ENCODE peak calls at places on chromosome 4, in nine cellular contexts. P is stomach, G is ovary, V is tibial nerve, Q is endothelial cell of umbilical vein, H is IMR-90, X is A549, R is breast epithelium, D is uterus. N is an unnamed sample.

GRCh38 chr4:73978886-73979285 is 2.9 kb downstream of the PF4 start:
- DNase-seq in P (no peak), G (no peak), V (no peak), Q (no peak), H (peak; percentile 93), X (peak; percentile 45), R (no peak), D (no peak), N (no peak)

GRCh38 chr4:144463236-144463635 is 182.7 kb upstream of the HHIP start:
- DNase-seq in P (no peak), G (no peak), V (no peak), Q (no peak), H (no peak), X (no peak), R (no peak), D (no peak), N (no peak)

GRCh38 chr4:130233377-130234047 is 1137.6 kb downstream of the C4orf33 start:
- DNase-seq in P (no peak), G (no peak), V (no peak), Q (no peak), H (no peak), X (no peak), R (no peak), D (no peak), N (no peak)

GRCh38 chr4:38753021-38753806 is 29.6 kb downstream of the TLR10 start:
- DNase-seq in P (peak; percentile 55), G (peak; percentile 91), V (peak; percentile 81), Q (peak; percentile 34), H (peak; percentile 99), X (peak; percentile 34), R (peak; percentile 79), D (peak; percentile 91), N (peak; percentile 80)

GRCh38 chr4:115275615-115276014 is 162.2 kb upstream of the NDST4 start:
- DNase-seq in P (no peak), G (no peak), V (no peak), Q (no peak), H (no peak), X (no peak), R (no peak), D (no peak), N (no peak)

GRCh38 chr4:96315815-96316214 is 475.9 kb downstream of the PDHA2 start:
- DNase-seq in P (no peak), G (no peak), V (no peak), Q (peak; percentile 14), H (no peak), X (no peak), R (no peak), D (no peak), N (no peak)

GRCh38 chr4:87840149-87840548 is 7.4 kb downstream of the MEPE start:
- DNase-seq in P (no peak), G (no peak), V (no peak), Q (no peak), H (no peak), X (no peak), R (no peak), D (no peak), N (no peak)

GRCh38 chr4:73870260-73870659 is 1.1 kb downstream of the CXCL1 start:
- DNase-seq in P (peak; percentile 29), G (no peak), V (no peak), Q (peak; percentile 20), H (no peak), X (peak; percentile 48), R (no peak), D (no peak), N (no peak)

GRCh38 chr4:148200960-148201359 is 241.3 kb downstream of the NR3C2 start:
- DNase-seq in P (no peak), G (no peak), V (no peak), Q (no peak), H (peak; percentile 24), X (no peak), R (no peak), D (no peak), N (no peak)

GRCh38 chr4:2794707-2795557 is 2.0 kb downstream of the SH3BP2 start:
- DNase-seq in P (peak; percentile 53), G (peak; percentile 39), V (peak; percentile 30), Q (peak; percentile 65), H (peak; percentile 79), X (peak; percentile 44), R (no peak), D (no peak), N (peak; percentile 93)

GRCh38 chr4:125365731-125366130 is 51.0 kb downstream of the FAT4 start:
- DNase-seq in P (no peak), G (no peak), V (no peak), Q (no peak), H (no peak), X (no peak), R (no peak), D (no peak), N (no peak)

GRCh38 chr4:41656572-41657301 is 91.8 kb downstream of the PHOX2B start:
- DNase-seq in P (peak; percentile 29), G (no peak), V (no peak), Q (no peak), H (no peak), X (no peak), R (no peak), D (no peak), N (no peak)

GRCh38 chr4:3871181-3871852 is 105.1 kb downstream of the ADRA2C start:
- DNase-seq in P (no peak), G (no peak), V (no peak), Q (no peak), H (no peak), X (no peak), R (no peak), D (no peak), N (no peak)

GRCh38 chr4:150722908-150723362 is 141.0 kb downstream of the MAB21L2 start:
- DNase-seq in P (peak; percentile 96), G (peak; percentile 30), V (peak; percentile 21), Q (peak; percentile 45), H (no peak), X (peak; percentile 40), R (peak; percentile 67), D (peak; percentile 23), N (peak; percentile 87)

GRCh38 chr4:75939890-75940691 is 722 bp downstream of the NAAA start:
- DNase-seq in P (peak; percentile 71), G (peak; percentile 42), V (peak; percentile 54), Q (peak; percentile 59), H (peak; percentile 32), X (peak; percentile 63), R (peak; percentile 38), D (peak; percentile 62), N (peak; percentile 65)

GRCh38 chr4:75935628-75936027 is 5.2 kb downstream of the NAAA start:
- DNase-seq in P (no peak), G (no peak), V (no peak), Q (no peak), H (no peak), X (no peak), R (no peak), D (no peak), N (no peak)

GRCh38 chr4:75940692-75941253 is at the start of gene NAAA:
- DNase-seq in P (peak; percentile 89), G (peak; percentile 17), V (peak; percentile 71), Q (peak; percentile 81), H (peak; percentile 65), X (peak; percentile 83), R (peak; percentile 55), D (peak; percentile 38), N (peak; percentile 41)
- TF ChIP-seq POLR2A in P (no peak), G (no peak), V (peak; percentile 36), Q (no peak), H (no peak), X (peak; percentile 55), R (no peak), D (peak; percentile 36), N (no peak)

GRCh38 chr4:67896421-67897065 is 12.7 kb upstream of the TMPRSS11D start:
- DNase-seq in P (no peak), G (no peak), V (no peak), Q (no peak), H (no peak), X (no peak), R (no peak), D (no peak), N (no peak)

GRCh38 chr4:67892253-67892652 is 8.5 kb upstream of the TMPRSS11D start:
- DNase-seq in P (no peak), G (no peak), V (no peak), Q (no peak), H (no peak), X (no peak), R (no peak), D (no peak), N (no peak)

GRCh38 chr4:67891645-67892044 is 7.8 kb upstream of the TMPRSS11D start:
- DNase-seq in P (no peak), G (no peak), V (no peak), Q (no peak), H (no peak), X (no peak), R (no peak), D (no peak), N (no peak)

GRCh38 chr4:67897686-67898085 is 13.9 kb upstream of the TMPRSS11D start:
- DNase-seq in P (no peak), G (no peak), V (no peak), Q (no peak), H (no peak), X (no peak), R (no peak), D (no peak), N (no peak)

DNA sequence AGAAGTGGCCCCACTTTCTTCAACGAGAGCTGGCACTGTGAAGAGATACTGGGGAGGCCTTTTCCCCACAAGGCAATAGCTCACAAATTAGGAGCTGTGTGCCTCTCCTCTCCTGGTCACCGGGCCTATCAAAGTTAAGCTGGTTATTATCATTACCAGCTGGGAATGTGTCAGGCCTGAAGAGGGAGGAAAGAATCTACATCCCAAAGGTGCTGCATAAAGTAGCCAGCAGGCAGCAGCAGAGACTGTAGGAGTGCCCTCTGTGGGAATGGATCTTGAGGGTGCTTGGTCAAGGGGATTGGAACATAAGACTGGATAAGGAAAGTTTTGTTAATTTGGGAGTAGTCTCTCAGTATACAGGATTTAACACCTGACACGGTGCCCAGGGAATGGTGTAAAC is 9.1 kb upstream of the TMPRSS11D start:
- DNase-seq in P (no peak), G (no peak), V (no peak), Q (no peak), H (no peak), X (no peak), R (no peak), D (no peak), N (no peak)
- TF ChIP-seq CTCF in P (no peak), G (no peak), V (no peak), Q (no peak), H (no peak), X (no peak), R (no peak), D (no peak), N (no peak)

GRCh38 chr4:134154097-134154496 is 47.5 kb downstream of the PABPC4L start:
- DNase-seq in P (no peak), G (no peak), V (no peak), Q (no peak), H (no peak), X (no peak), R (no peak), D (no peak), N (peak; percentile 53)
- TF ChIP-seq POLR2A in P (no peak), G (no peak), V (no peak), Q (no peak), H (no peak), X (no peak), R (no peak), D (no peak), N (no peak)

DNA sequence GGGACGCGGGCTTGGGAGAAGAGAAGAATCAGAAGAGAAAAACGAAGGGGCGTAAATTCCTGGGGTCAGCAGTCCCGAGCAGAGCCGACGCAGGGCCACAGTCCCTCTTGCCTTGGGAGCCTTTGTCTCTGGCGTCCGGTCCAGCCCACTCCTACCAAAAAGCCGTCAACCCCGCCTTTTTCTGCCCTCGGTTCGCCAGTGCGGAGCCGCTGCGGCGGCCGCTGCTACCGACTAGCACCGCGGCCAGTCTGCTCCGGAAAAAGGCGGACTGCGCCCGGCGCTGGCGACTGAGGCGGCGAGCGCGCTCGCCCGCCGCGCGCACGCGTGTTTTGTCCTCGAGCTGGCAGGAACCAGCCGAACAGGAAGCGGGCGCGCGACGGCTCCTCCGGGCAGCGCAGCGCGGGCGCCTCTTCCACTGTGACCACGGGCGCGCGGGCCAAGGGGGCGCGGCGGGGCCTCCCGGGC is 502 bp downstream of the HNRNPDL start:
- DNase-seq in P (no peak), G (no peak), V (no peak), Q (no peak), H (no peak), X (peak; percentile 55), R (peak; percentile 53), D (no peak), N (peak; percentile 56)
- TF ChIP-seq CTCF in P (no peak), G (no peak), V (no peak), Q (no peak), H (no peak), X (no peak), R (peak; percentile 0), D (no peak), N (no peak)